ENCODE peak calls at places on chromosomes 3 and 15, in four cellular contexts. One of them, this sample, is unnamed.

GRCh38 chr3:29333520-29333919 is 52.6 kb downstream of the RBMS3 start:
- DNase-seq in trophoblast cell: no peak
- DNase-seq in neuronal stem cell: no peak
- DNase-seq in mesenchymal stem cell: no peak
- DNase-seq in this sample: no peak

GRCh38 chr3:12371525-12372140 is 82.8 kb downstream of the PPARG start:
- DNase-seq in trophoblast cell: no peak
- DNase-seq in neuronal stem cell: no peak
- DNase-seq in mesenchymal stem cell: peak
- DNase-seq in this sample: no peak

GRCh38 chr3:42369304-42369703 is 41.1 kb downstream of the LYZL4 start:
- DNase-seq in trophoblast cell: peak
- DNase-seq in neuronal stem cell: peak
- DNase-seq in mesenchymal stem cell: no peak
- DNase-seq in this sample: no peak

GRCh38 chr3:132135628-132136333 is 101.0 kb upstream of the CPNE4 start:
- DNase-seq in trophoblast cell: peak
- DNase-seq in neuronal stem cell: peak
- DNase-seq in mesenchymal stem cell: peak
- DNase-seq in this sample: no peak

GRCh38 chr3:87317779-87318178 is 41.4 kb upstream of the POU1F1 start:
- DNase-seq in trophoblast cell: peak
- DNase-seq in neuronal stem cell: no peak
- DNase-seq in mesenchymal stem cell: no peak
- DNase-seq in this sample: no peak

GRCh38 chr3:33629219-33629618 is 88.8 kb downstream of the CLASP2 start:
- DNase-seq in trophoblast cell: no peak
- DNase-seq in neuronal stem cell: no peak
- DNase-seq in mesenchymal stem cell: no peak
- DNase-seq in this sample: no peak

GRCh38 chr3:186261638-186262037 is 100.4 kb downstream of the DGKG start:
- DNase-seq in trophoblast cell: no peak
- DNase-seq in neuronal stem cell: no peak
- DNase-seq in mesenchymal stem cell: no peak
- DNase-seq in this sample: no peak

GRCh38 chr3:61181874-61182273 is 69.4 kb downstream of the FHIT start:
- DNase-seq in trophoblast cell: peak
- DNase-seq in neuronal stem cell: no peak
- DNase-seq in mesenchymal stem cell: peak
- DNase-seq in this sample: no peak

GRCh38 chr3:140186421-140186920 is 251.5 kb downstream of the CLSTN2 start:
- DNase-seq in trophoblast cell: no peak
- DNase-seq in neuronal stem cell: no peak
- DNase-seq in mesenchymal stem cell: no peak
- DNase-seq in this sample: no peak

GRCh38 chr3:138195491-138195890 is 8.4 kb downstream of the ARMC8 start:
- DNase-seq in trophoblast cell: no peak
- DNase-seq in neuronal stem cell: no peak
- DNase-seq in mesenchymal stem cell: no peak
- DNase-seq in this sample: no peak

GRCh38 chr3:24483873-24484272 is 10.8 kb downstream of the THRB start:
- DNase-seq in trophoblast cell: peak
- DNase-seq in neuronal stem cell: no peak
- DNase-seq in mesenchymal stem cell: no peak
- DNase-seq in this sample: no peak

GRCh38 chr3:29468150-29468549 is 187.3 kb downstream of the RBMS3 start:
- DNase-seq in trophoblast cell: no peak
- DNase-seq in neuronal stem cell: no peak
- DNase-seq in mesenchymal stem cell: peak
- DNase-seq in this sample: no peak

GRCh38 chr3:111729087-111729846 is 129.8 kb upstream of the PHLDB2 start:
- DNase-seq in trophoblast cell: no peak
- DNase-seq in neuronal stem cell: no peak
- DNase-seq in mesenchymal stem cell: no peak
- DNase-seq in this sample: no peak

GRCh38 chr3:196639517-196640500 is at the start of gene NRROS:
- DNase-seq in trophoblast cell: peak
- DNase-seq in neuronal stem cell: peak
- DNase-seq in mesenchymal stem cell: peak
- DNase-seq in this sample: peak

GRCh38 chr3:177329854-177330253 is 132.6 kb upstream of the TBL1XR1 start:
- DNase-seq in trophoblast cell: no peak
- DNase-seq in neuronal stem cell: no peak
- DNase-seq in mesenchymal stem cell: no peak
- DNase-seq in this sample: no peak

GRCh38 chr15:98881526-98882517 is 125.8 kb downstream of the PGPEP1L start:
- DNase-seq in trophoblast cell: peak
- DNase-seq in neuronal stem cell: no peak
- DNase-seq in mesenchymal stem cell: peak
- DNase-seq in this sample: no peak

GRCh38 chr3:45362768-45363167 is 25.6 kb upstream of the LARS2 start:
- DNase-seq in trophoblast cell: peak
- DNase-seq in neuronal stem cell: no peak
- DNase-seq in mesenchymal stem cell: peak
- DNase-seq in this sample: no peak

GRCh38 chr15:33458421-33458820 is 147.7 kb downstream of the RYR3 start:
- DNase-seq in trophoblast cell: no peak
- DNase-seq in neuronal stem cell: no peak
- DNase-seq in mesenchymal stem cell: no peak
- DNase-seq in this sample: no peak

GRCh38 chr3:67383379-67383778 is 271.0 kb downstream of the SUCLG2 start:
- DNase-seq in trophoblast cell: no peak
- DNase-seq in neuronal stem cell: no peak
- DNase-seq in mesenchymal stem cell: no peak
- DNase-seq in this sample: no peak

GRCh38 chr3:98034036-98034435 is 1.1 kb downstream of the GABRR3 start:
- DNase-seq in trophoblast cell: peak
- DNase-seq in neuronal stem cell: no peak
- DNase-seq in mesenchymal stem cell: no peak
- DNase-seq in this sample: no peak

GRCh38 chr3:62051506-62051905 is 321.8 kb downstream of the FEZF2 start:
- DNase-seq in trophoblast cell: no peak
- DNase-seq in neuronal stem cell: no peak
- DNase-seq in mesenchymal stem cell: no peak
- DNase-seq in this sample: no peak

GRCh38 chr3:17258823-17259436 is 374.2 kb downstream of the PLCL2 start:
- DNase-seq in trophoblast cell: peak
- DNase-seq in neuronal stem cell: peak
- DNase-seq in mesenchymal stem cell: peak
- DNase-seq in this sample: no peak

GRCh38 chr15:20348900-20349773 is 192.5 kb downstream of the GOLGA6L6 start:
- DNase-seq in trophoblast cell: no peak
- DNase-seq in neuronal stem cell: no peak
- DNase-seq in mesenchymal stem cell: no peak
- DNase-seq in this sample: no peak

GRCh38 chr3:40173291-40173710 is 136.2 kb upstream of the EIF1B start:
- DNase-seq in trophoblast cell: no peak
- DNase-seq in neuronal stem cell: no peak
- DNase-seq in mesenchymal stem cell: no peak
- DNase-seq in this sample: no peak

GRCh38 chr3:33577173-33577572 is 137.0 kb upstream of the UBP1 start:
- DNase-seq in trophoblast cell: no peak
- DNase-seq in neuronal stem cell: no peak
- DNase-seq in mesenchymal stem cell: no peak
- DNase-seq in this sample: no peak

GRCh38 chr3:14725015-14725431 is 50.1 kb downstream of the C3orf20 start:
- DNase-seq in trophoblast cell: peak
- DNase-seq in neuronal stem cell: no peak
- DNase-seq in mesenchymal stem cell: peak
- DNase-seq in this sample: no peak

GRCh38 chr3:183826448-183826847 is 1.1 kb upstream of the MAP6D1 start:
- DNase-seq in trophoblast cell: no peak
- DNase-seq in neuronal stem cell: no peak
- DNase-seq in mesenchymal stem cell: no peak
- DNase-seq in this sample: no peak

GRCh38 chr3:45612918-45613602 is 18.5 kb downstream of the LIMD1 start:
- DNase-seq in trophoblast cell: peak
- DNase-seq in neuronal stem cell: no peak
- DNase-seq in mesenchymal stem cell: no peak
- DNase-seq in this sample: no peak

GRCh38 chr3:18111702-18112311 is 313.3 kb downstream of the SATB1 start:
- DNase-seq in trophoblast cell: no peak
- DNase-seq in neuronal stem cell: no peak
- DNase-seq in mesenchymal stem cell: no peak
- DNase-seq in this sample: no peak

GRCh38 chr15:47820780-47821319 is 103.5 kb downstream of the SEMA6D start:
- DNase-seq in trophoblast cell: peak
- DNase-seq in neuronal stem cell: no peak
- DNase-seq in mesenchymal stem cell: peak
- DNase-seq in this sample: no peak

GRCh38 chr3:169146112-169146665 is 517.3 kb downstream of the MECOM start:
- DNase-seq in trophoblast cell: peak
- DNase-seq in neuronal stem cell: peak
- DNase-seq in mesenchymal stem cell: peak
- DNase-seq in this sample: no peak

DNA sequence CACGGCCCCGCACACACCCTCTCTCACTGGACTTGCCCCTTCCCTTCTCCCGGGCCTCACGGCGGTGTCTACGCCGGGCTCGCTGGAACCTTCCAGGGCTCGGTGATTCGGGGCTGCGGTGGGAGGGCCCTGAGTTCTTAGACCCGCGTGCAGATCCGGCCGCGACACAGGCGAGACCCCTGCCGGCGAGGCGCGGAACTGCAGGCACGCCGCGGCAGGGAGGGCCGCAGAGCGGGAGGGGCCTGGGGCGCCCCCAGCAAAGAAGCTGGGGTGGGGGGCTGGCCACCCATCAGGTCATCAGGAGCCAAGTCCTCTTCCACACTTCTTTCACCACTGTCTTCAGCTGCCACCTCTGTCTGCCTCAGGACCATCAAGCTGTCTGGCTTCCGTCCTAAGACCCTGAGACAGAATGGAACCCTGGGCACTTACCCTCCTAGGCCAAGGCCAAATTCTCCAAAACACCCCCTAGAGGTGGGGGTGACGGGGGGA is 164.5 kb downstream of the XXYLT1 start:
- DNase-seq in trophoblast cell: peak
- DNase-seq in neuronal stem cell: peak
- DNase-seq in mesenchymal stem cell: peak
- DNase-seq in this sample: no peak
- H3K4me3 ChIP-seq in trophoblast cell: no peak
- H3K4me3 ChIP-seq in neuronal stem cell: no peak
- H3K4me3 ChIP-seq in mesenchymal stem cell: peak
- H3K4me3 ChIP-seq in this sample: peak

GRCh38 chr15:92124669-92125068 is 269.0 kb upstream of the ST8SIA2 start:
- DNase-seq in trophoblast cell: no peak
- DNase-seq in neuronal stem cell: no peak
- DNase-seq in mesenchymal stem cell: no peak
- DNase-seq in this sample: no peak

GRCh38 chr15:92120082-92120481 is 266.6 kb downstream of the SLCO3A1 start:
- DNase-seq in trophoblast cell: no peak
- DNase-seq in neuronal stem cell: no peak
- DNase-seq in mesenchymal stem cell: no peak
- DNase-seq in this sample: no peak

GRCh38 chr15:92121047-92121446 is 267.5 kb downstream of the SLCO3A1 start:
- DNase-seq in trophoblast cell: peak
- DNase-seq in neuronal stem cell: no peak
- DNase-seq in mesenchymal stem cell: no peak
- DNase-seq in this sample: no peak

GRCh38 chr15:92122259-92122658 is 268.8 kb downstream of the SLCO3A1 start:
- DNase-seq in trophoblast cell: no peak
- DNase-seq in neuronal stem cell: no peak
- DNase-seq in mesenchymal stem cell: no peak
- DNase-seq in this sample: no peak

DNA sequence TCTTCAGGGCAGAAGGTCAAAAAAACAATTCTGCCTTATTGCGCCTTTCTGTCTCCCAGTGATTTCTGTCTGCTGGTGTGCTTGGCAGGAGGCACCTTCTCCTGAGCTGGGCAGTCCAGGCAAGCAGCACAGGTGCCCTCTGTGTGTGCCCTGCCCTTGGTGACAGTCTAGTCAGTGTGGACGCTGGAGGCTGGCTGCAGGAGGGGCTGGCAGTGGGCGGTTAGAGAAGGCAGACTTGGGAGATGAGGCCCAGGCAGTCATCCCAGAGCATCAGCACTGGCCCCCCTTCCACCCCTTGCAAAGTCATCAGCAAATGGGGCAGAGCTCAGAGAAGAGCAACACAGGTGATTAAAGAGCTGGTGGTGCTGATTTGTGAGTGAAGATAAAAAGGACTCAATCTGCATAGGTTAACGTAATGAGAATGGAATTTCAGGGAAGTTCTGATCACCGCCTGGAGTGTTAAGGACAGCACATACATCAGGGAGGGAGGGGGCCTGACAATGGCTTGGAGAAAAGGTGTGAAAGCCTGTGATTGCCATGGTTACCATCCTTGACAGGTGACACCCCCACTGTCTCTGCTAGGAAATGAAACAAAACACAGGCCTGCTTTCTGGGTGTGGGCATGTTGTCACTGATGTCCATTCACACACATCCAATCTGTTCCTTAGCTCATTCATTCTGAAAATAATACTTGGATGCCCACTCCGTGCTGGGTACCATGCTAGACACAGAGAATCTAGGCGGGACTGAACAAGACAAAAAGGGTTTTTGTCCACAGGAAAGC is 269.6 kb upstream of the ST8SIA2 start:
- DNase-seq in trophoblast cell: no peak
- DNase-seq in neuronal stem cell: no peak
- DNase-seq in mesenchymal stem cell: no peak
- DNase-seq in this sample: peak
- H2BK12ac ChIP-seq in trophoblast cell: no peak
- H2BK12ac ChIP-seq in neuronal stem cell: no peak
- H2BK12ac ChIP-seq in mesenchymal stem cell: no peak
- H2BK12ac ChIP-seq in this sample: peak

DNA sequence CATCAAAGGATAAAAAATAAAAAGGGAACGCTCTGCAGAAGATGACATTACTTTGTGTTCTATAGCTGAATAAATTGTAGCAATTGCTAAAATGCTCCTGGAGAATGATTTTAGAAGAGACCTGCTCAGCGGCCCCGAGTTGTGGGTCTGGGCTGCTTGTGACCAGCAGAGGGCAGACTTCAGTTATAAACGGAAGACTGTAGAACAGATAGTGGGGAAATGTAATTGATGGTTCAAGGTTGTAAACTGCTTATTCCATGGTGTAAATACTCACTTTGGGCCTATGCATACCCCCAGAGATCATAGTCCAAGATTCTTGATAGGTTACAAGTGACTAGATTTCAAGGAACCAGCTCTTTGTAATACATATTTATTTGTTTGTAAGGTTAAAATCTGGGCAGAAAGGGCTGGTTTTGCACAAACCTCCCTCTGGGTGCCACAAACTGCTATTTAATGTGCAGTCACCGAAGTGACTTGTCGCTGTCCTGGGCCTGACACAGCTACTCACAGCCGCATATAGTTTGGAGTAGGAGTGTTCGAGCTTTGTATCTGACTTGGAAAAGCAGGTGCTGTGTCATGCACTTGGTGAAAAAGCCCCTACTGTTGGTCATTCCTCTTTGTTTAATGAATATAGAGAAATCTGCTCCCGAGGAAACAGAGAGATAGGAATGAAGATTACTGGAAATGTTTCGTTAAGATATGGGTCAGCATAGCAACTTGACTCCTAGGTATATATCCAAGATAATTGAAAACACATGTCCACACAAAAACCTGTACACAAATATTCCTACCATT is 34.7 kb upstream of the NDUFB4 start:
- DNase-seq in trophoblast cell: peak
- DNase-seq in neuronal stem cell: peak
- DNase-seq in mesenchymal stem cell: peak
- DNase-seq in this sample: peak
- H3K4me3 ChIP-seq in trophoblast cell: no peak
- H3K4me3 ChIP-seq in neuronal stem cell: no peak
- H3K4me3 ChIP-seq in mesenchymal stem cell: no peak
- H3K4me3 ChIP-seq in this sample: no peak

GRCh38 chr3:123527046-123527445 is 57.8 kb downstream of the HACD2 start:
- DNase-seq in trophoblast cell: no peak
- DNase-seq in neuronal stem cell: no peak
- DNase-seq in mesenchymal stem cell: no peak
- DNase-seq in this sample: no peak
- H2BK12ac ChIP-seq in trophoblast cell: no peak
- H2BK12ac ChIP-seq in neuronal stem cell: no peak
- H2BK12ac ChIP-seq in mesenchymal stem cell: no peak
- H2BK12ac ChIP-seq in this sample: no peak